ENCODE peak calls at places on chromosome 17, in four cellular contexts. Y is activated naive CD8-positive, alpha-beta T cell treated with anti-CD3 and anti-CD28 coated beads, Interleukin-2, amount 50 U/mL, for 24 hours; O is sciatic nerve; Z is body of pancreas. B is an unnamed sample.

GRCh38 chr17:17712268-17712924 is 31.1 kb downstream of the RAI1 start:
- ATAC-seq in Y (peak; percentile 82), O (no peak), Z (no peak), B (peak; percentile 92)

GRCh38 chr17:34443832-34444469 is 80.9 kb upstream of the CCL1 start:
- ATAC-seq in Y (no peak), O (no peak), Z (no peak), B (no peak)

GRCh38 chr17:16023881-16024280 is 24.3 kb downstream of the TTC19 start:
- ATAC-seq in Y (no peak), O (no peak), Z (no peak), B (no peak)

GRCh38 chr17:16171613-16172012 is 43.7 kb downstream of the NCOR1 start:
- ATAC-seq in Y (no peak), O (no peak), Z (no peak), B (no peak)

GRCh38 chr17:6069611-6070279 is 434 bp upstream of the WSCD1 start:
- ATAC-seq in Y (peak; percentile 12), O (peak; percentile 25), Z (peak; percentile 13), B (no peak)

GRCh38 chr17:67293251-67294203 is 48.5 kb upstream of the HELZ start:
- ATAC-seq in Y (peak; percentile 91), O (peak; percentile 60), Z (peak; percentile 81), B (peak; percentile 98)

GRCh38 chr17:58337600-58338453 is 9.2 kb upstream of the TSPOAP1 start:
- ATAC-seq in Y (peak; percentile 55), O (peak; percentile 91), Z (peak; percentile 44), B (peak; percentile 72)

GRCh38 chr17:50883850-50884291 is 17.7 kb upstream of the TOB1 start:
- ATAC-seq in Y (peak; percentile 26), O (peak; percentile 46), Z (peak; percentile 58), B (no peak)

GRCh38 chr17:76196675-76197074 is 43.6 kb downstream of the RNF157 start:
- ATAC-seq in Y (no peak), O (peak; percentile 91), Z (peak; percentile 80), B (no peak)

B was measured in activated T-helper 17 cell treated with anti-CD3 and anti-CD28 coated beads, Interleukin-2, amount 50 U/mL, for 72 hours.